ENCODE peak calls at places on chromosomes 1 and 21, in nine cellular contexts. One of them, this sample, is unnamed.

GRCh38 chr1:62727656-62728396 is 39.6 kb upstream of the DOCK7 start:
- DNase-seq in stimulated activated CD4-positive, alpha-beta T cell treated with anti-CD3 and anti-CD28 coated beads, TNF-alpha, amount 100 ng/mL, for 48 hours: no peak
- DNase-seq in amniotic stem cell: no peak
- DNase-seq in sciatic nerve: no peak
- DNase-seq in anterior cingulate cortex: no peak
- DNase-seq in aorta: no peak
- DNase-seq in PC-3: no peak
- DNase-seq in heart left ventricle: no peak
- DNase-seq in ureter: no peak
- DNase-seq in this sample: no peak

GRCh38 chr1:117780981-117781475 is 148.4 kb downstream of the GDAP2 start:
- DNase-seq in stimulated activated CD4-positive, alpha-beta T cell treated with anti-CD3 and anti-CD28 coated beads, TNF-alpha, amount 100 ng/mL, for 48 hours: no peak
- DNase-seq in amniotic stem cell: no peak
- DNase-seq in sciatic nerve: no peak
- DNase-seq in anterior cingulate cortex: no peak
- DNase-seq in aorta: no peak
- DNase-seq in PC-3: no peak
- DNase-seq in heart left ventricle: no peak
- DNase-seq in ureter: no peak
- DNase-seq in this sample: no peak

GRCh38 chr1:202505356-202505755 is 156.9 kb downstream of the PPP1R12B start:
- DNase-seq in stimulated activated CD4-positive, alpha-beta T cell treated with anti-CD3 and anti-CD28 coated beads, TNF-alpha, amount 100 ng/mL, for 48 hours: no peak
- DNase-seq in amniotic stem cell: peak; percentile 44
- DNase-seq in sciatic nerve: no peak
- DNase-seq in anterior cingulate cortex: no peak
- DNase-seq in aorta: no peak
- DNase-seq in PC-3: no peak
- DNase-seq in heart left ventricle: no peak
- DNase-seq in ureter: no peak
- DNase-seq in this sample: no peak

GRCh38 chr1:27656157-27656893 is 15.7 kb downstream of the IFI6 start:
- DNase-seq in stimulated activated CD4-positive, alpha-beta T cell treated with anti-CD3 and anti-CD28 coated beads, TNF-alpha, amount 100 ng/mL, for 48 hours: no peak
- DNase-seq in amniotic stem cell: no peak
- DNase-seq in sciatic nerve: no peak
- DNase-seq in anterior cingulate cortex: no peak
- DNase-seq in aorta: peak; percentile 87
- DNase-seq in PC-3: peak; percentile 52
- DNase-seq in heart left ventricle: peak; percentile 80
- DNase-seq in ureter: no peak
- DNase-seq in this sample: peak; percentile 55

GRCh38 chr1:229896306-229896705 is 170.7 kb upstream of the GALNT2 start:
- DNase-seq in stimulated activated CD4-positive, alpha-beta T cell treated with anti-CD3 and anti-CD28 coated beads, TNF-alpha, amount 100 ng/mL, for 48 hours: no peak
- DNase-seq in amniotic stem cell: no peak
- DNase-seq in sciatic nerve: no peak
- DNase-seq in anterior cingulate cortex: no peak
- DNase-seq in aorta: no peak
- DNase-seq in PC-3: no peak
- DNase-seq in heart left ventricle: no peak
- DNase-seq in ureter: no peak
- DNase-seq in this sample: no peak

GRCh38 chr1:161096015-161096414 is 2.1 kb upstream of the KLHDC9 start:
- DNase-seq in stimulated activated CD4-positive, alpha-beta T cell treated with anti-CD3 and anti-CD28 coated beads, TNF-alpha, amount 100 ng/mL, for 48 hours: no peak
- DNase-seq in amniotic stem cell: no peak
- DNase-seq in sciatic nerve: no peak
- DNase-seq in anterior cingulate cortex: no peak
- DNase-seq in aorta: no peak
- DNase-seq in PC-3: no peak
- DNase-seq in heart left ventricle: no peak
- DNase-seq in ureter: no peak
- DNase-seq in this sample: no peak

GRCh38 chr1:33347650-33347992 is 26.7 kb upstream of the A3GALT2 start:
- DNase-seq in stimulated activated CD4-positive, alpha-beta T cell treated with anti-CD3 and anti-CD28 coated beads, TNF-alpha, amount 100 ng/mL, for 48 hours: no peak
- DNase-seq in amniotic stem cell: no peak
- DNase-seq in sciatic nerve: no peak
- DNase-seq in anterior cingulate cortex: no peak
- DNase-seq in aorta: peak; percentile 73
- DNase-seq in PC-3: peak; percentile 34
- DNase-seq in heart left ventricle: peak; percentile 73
- DNase-seq in ureter: no peak
- DNase-seq in this sample: peak; percentile 50

GRCh38 chr1:189220750-189221149 is 1256.9 kb downstream of the BRINP3 start:
- DNase-seq in stimulated activated CD4-positive, alpha-beta T cell treated with anti-CD3 and anti-CD28 coated beads, TNF-alpha, amount 100 ng/mL, for 48 hours: no peak
- DNase-seq in amniotic stem cell: no peak
- DNase-seq in sciatic nerve: no peak
- DNase-seq in anterior cingulate cortex: no peak
- DNase-seq in aorta: no peak
- DNase-seq in PC-3: peak; percentile 31
- DNase-seq in heart left ventricle: no peak
- DNase-seq in ureter: no peak
- DNase-seq in this sample: no peak

GRCh38 chr21:35257413-35257812 is 208.3 kb upstream of the RUNX1 start:
- DNase-seq in stimulated activated CD4-positive, alpha-beta T cell treated with anti-CD3 and anti-CD28 coated beads, TNF-alpha, amount 100 ng/mL, for 48 hours: no peak
- DNase-seq in amniotic stem cell: peak; percentile 82
- DNase-seq in sciatic nerve: peak; percentile 84
- DNase-seq in anterior cingulate cortex: peak; percentile 26
- DNase-seq in aorta: peak; percentile 83
- DNase-seq in PC-3: peak; percentile 98
- DNase-seq in heart left ventricle: peak; percentile 59
- DNase-seq in ureter: no peak
- DNase-seq in this sample: peak; percentile 78

GRCh38 chr1:30550365-30551220 is 172.8 kb downstream of the MATN1 start:
- DNase-seq in stimulated activated CD4-positive, alpha-beta T cell treated with anti-CD3 and anti-CD28 coated beads, TNF-alpha, amount 100 ng/mL, for 48 hours: no peak
- DNase-seq in amniotic stem cell: no peak
- DNase-seq in sciatic nerve: no peak
- DNase-seq in anterior cingulate cortex: no peak
- DNase-seq in aorta: no peak
- DNase-seq in PC-3: no peak
- DNase-seq in heart left ventricle: no peak
- DNase-seq in ureter: no peak
- DNase-seq in this sample: no peak

GRCh38 chr21:28872218-28872617 is 120.5 kb downstream of the LTN1 start:
- DNase-seq in stimulated activated CD4-positive, alpha-beta T cell treated with anti-CD3 and anti-CD28 coated beads, TNF-alpha, amount 100 ng/mL, for 48 hours: no peak
- DNase-seq in amniotic stem cell: no peak
- DNase-seq in sciatic nerve: no peak
- DNase-seq in anterior cingulate cortex: no peak
- DNase-seq in aorta: no peak
- DNase-seq in PC-3: no peak
- DNase-seq in heart left ventricle: no peak
- DNase-seq in ureter: no peak
- DNase-seq in this sample: no peak

GRCh38 chr1:54229281-54229891 is 29.4 kb downstream of the MRPL37 start:
- DNase-seq in stimulated activated CD4-positive, alpha-beta T cell treated with anti-CD3 and anti-CD28 coated beads, TNF-alpha, amount 100 ng/mL, for 48 hours: peak; percentile 30
- DNase-seq in amniotic stem cell: no peak
- DNase-seq in sciatic nerve: no peak
- DNase-seq in anterior cingulate cortex: no peak
- DNase-seq in aorta: no peak
- DNase-seq in PC-3: peak; percentile 67
- DNase-seq in heart left ventricle: no peak
- DNase-seq in ureter: no peak
- DNase-seq in this sample: peak; percentile 45

GRCh38 chr1:3676581-3677410 is 24.5 kb downstream of the TP73 start:
- DNase-seq in stimulated activated CD4-positive, alpha-beta T cell treated with anti-CD3 and anti-CD28 coated beads, TNF-alpha, amount 100 ng/mL, for 48 hours: no peak
- DNase-seq in amniotic stem cell: no peak
- DNase-seq in sciatic nerve: no peak
- DNase-seq in anterior cingulate cortex: no peak
- DNase-seq in aorta: peak; percentile 43
- DNase-seq in PC-3: no peak
- DNase-seq in heart left ventricle: peak; percentile 18
- DNase-seq in ureter: no peak
- DNase-seq in this sample: no peak